ENCODE peak calls at places on chromosome 2, in six cellular contexts. V, G, D, S, B and J are unnamed samples.
A peak's percentile ranks its signal among the peaks of the same experiment; 100 is the strongest.

GRCh38 chr2:209476367-209477191 is 52.7 kb downstream of the MAP2 start:
- DNase-seq in B (no peak), V (peak; percentile 76), S (peak; percentile 4), D (no peak), G (peak; percentile 60), J (peak; percentile 98)

GRCh38 chr2:124339709-124340108 is 314.6 kb downstream of the CNTNAP5 start:
- DNase-seq in V (no peak), B (no peak), G (no peak), D (no peak), S (no peak), J (peak; percentile 8)

GRCh38 chr2:237403024-237403882 is 10.7 kb downstream of the COL6A3 start:
- DNase-seq in B (no peak), V (peak; percentile 58), D (no peak), S (no peak), G (no peak), J (no peak)

GRCh38 chr2:216535454-216535995 is 36.9 kb downstream of the RPL37A start:
- DNase-seq in V (peak; percentile 96), D (peak; percentile 89), S (no peak), G (peak; percentile 29), B (no peak), J (peak; percentile 73)

GRCh38 chr2:158232476-158232875 is 130.8 kb downstream of the UPP2 start:
- DNase-seq in B (no peak), S (no peak), V (peak; percentile 5), G (no peak), D (no peak), J (peak; percentile 7)

GRCh38 chr2:200795044-200795443 is 16.7 kb upstream of the BZW1 start:
- DNase-seq in V (peak; percentile 90), S (no peak), B (no peak), D (peak; percentile 26), G (no peak), J (peak; percentile 77)

GRCh38 chr2:55140316-55141219 is 90.3 kb upstream of the RTN4 start:
- DNase-seq in D (no peak), B (no peak), S (no peak), G (no peak), V (no peak), J (no peak)

GRCh38 chr2:70684846-70685622 is 83.0 kb downstream of the ADD2 start:
- DNase-seq in G (no peak), D (no peak), S (no peak), B (no peak), V (no peak), J (no peak)

GRCh38 chr2:149989447-149990063 is 402.0 kb upstream of the MMADHC start:
- DNase-seq in G (peak; percentile 37), D (no peak), S (no peak), V (no peak), B (no peak), J (peak; percentile 44)

GRCh38 chr2:74685408-74685807 is 31.4 kb downstream of the SEMA4F start:
- DNase-seq in D (no peak), V (no peak), B (no peak), G (no peak), S (no peak), J (no peak)

GRCh38 chr2:234905547-234906260 is 46.1 kb upstream of the SH3BP4 start:
- DNase-seq in D (no peak), G (no peak), V (peak; percentile 25), S (no peak), B (no peak), J (no peak)

GRCh38 chr2:38685116-38685735 is 19.3 kb downstream of the GALM start:
- DNase-seq in G (peak; percentile 30), D (no peak), V (peak; percentile 77), B (no peak), S (no peak), J (peak; percentile 49)

GRCh38 chr2:19352946-19353720 is 5.3 kb downstream of the OSR1 start:
- DNase-seq in S (no peak), B (no peak), G (peak; percentile 31), V (no peak), D (no peak), J (no peak)

GRCh38 chr2:9757430-9758287 is 85.6 kb upstream of the TAF1B start:
- DNase-seq in G (no peak), S (peak; percentile 68), V (peak; percentile 35), B (peak; percentile 39), D (no peak), J (no peak)

GRCh38 chr2:176188218-176188968 is at the start of gene HOXD1:
- DNase-seq in G (peak; percentile 24), V (no peak), B (peak; percentile 65), S (no peak), D (peak; percentile 50), J (no peak)

GRCh38 chr2:65491381-65491903 is 59.0 kb upstream of the SPRED2 start:
- DNase-seq in V (no peak), G (no peak), D (no peak), S (no peak), B (no peak), J (peak; percentile 31)

GRCh38 chr2:8676915-8677645 is 4.8 kb upstream of the ID2 start:
- DNase-seq in G (no peak), S (peak; percentile 50), V (no peak), B (no peak), D (no peak), J (no peak)

GRCh38 chr2:40457846-40458245 is 6.0 kb upstream of the SLC8A1 start:
- DNase-seq in V (peak; percentile 30), B (no peak), D (no peak), S (no peak), G (no peak), J (peak; percentile 13)

GRCh38 chr2:183996825-183997823 is 601.2 kb upstream of the ZNF804A start:
- DNase-seq in B (no peak), G (peak; percentile 85), V (no peak), S (peak; percentile 64), D (no peak), J (no peak)

GRCh38 chr2:37585982-37586621 is 85.3 kb downstream of the CDC42EP3 start:
- DNase-seq in B (no peak), V (peak; percentile 89), G (no peak), S (no peak), D (peak; percentile 76), J (peak; percentile 91)

GRCh38 chr2:651961-652373 is 25.2 kb downstream of the TMEM18 start:
- DNase-seq in V (no peak), S (no peak), B (no peak), G (peak; percentile 49), D (no peak), J (no peak)

GRCh38 chr2:15939854-15940660 is at the start of gene MYCN:
- DNase-seq in D (peak; percentile 60), G (no peak), B (peak; percentile 42), V (peak; percentile 24), S (peak; percentile 95), J (peak; percentile 42)
- TF ChIP-seq CTCF in D (no peak), G (no peak), B (peak; percentile 61), V (peak; percentile 50), S (peak; percentile 59), J (peak; percentile 85)

DNA sequence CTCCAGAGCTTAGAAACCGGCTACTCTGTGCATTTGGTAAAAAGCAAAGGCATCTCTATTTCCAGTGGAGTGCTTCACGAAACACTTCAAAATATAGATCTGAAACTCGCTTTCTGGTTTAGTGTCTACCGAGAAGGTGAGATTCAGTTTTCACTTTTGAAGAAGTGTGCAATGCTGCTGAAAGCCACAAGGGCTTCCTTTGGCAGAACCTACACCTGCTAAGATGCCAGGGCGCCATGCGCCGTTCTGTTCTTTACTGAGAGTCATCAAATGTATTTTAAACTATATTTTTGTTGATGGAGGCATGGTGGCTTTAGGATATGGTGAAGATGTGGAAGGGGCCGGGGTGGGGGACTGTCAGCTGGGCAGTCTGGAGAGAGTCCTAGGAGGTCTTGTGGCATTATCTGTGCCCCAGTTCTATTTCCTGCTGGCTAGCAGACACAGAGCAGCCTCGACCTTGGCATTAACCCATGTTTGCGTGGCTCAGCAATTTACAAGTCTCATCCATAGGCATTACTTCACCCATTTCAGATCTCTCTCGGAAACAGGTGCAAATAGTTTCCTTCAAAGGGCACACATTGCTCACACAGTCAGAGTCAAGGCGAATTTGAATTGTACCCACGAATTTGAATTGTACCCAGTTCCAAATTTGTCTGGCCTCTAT is 46.7 kb upstream of the KCNF1 start:
- DNase-seq in B (no peak), D (no peak), V (no peak), G (no peak), S (no peak), J (no peak)
- TF ChIP-seq CTCF in B (peak; percentile 22), D (no peak), V (no peak), G (no peak), S (no peak), J (peak; percentile 26)

GRCh38 chr2:156691014-156691413 is 254.8 kb downstream of the GPD2 start:
- DNase-seq in V (no peak), D (no peak), B (no peak), S (no peak), G (no peak), J (no peak)

GRCh38 chr2:156689945-156690344 is 253.8 kb downstream of the GPD2 start:
- DNase-seq in S (no peak), G (no peak), D (no peak), V (no peak), B (no peak), J (no peak)

GRCh38 chr2:156695020-156695419 is 258.8 kb downstream of the GPD2 start:
- DNase-seq in V (no peak), G (no peak), B (no peak), S (no peak), D (no peak), J (no peak)

GRCh38 chr2:156697906-156698305 is 261.7 kb downstream of the GPD2 start:
- DNase-seq in D (no peak), V (no peak), G (no peak), B (no peak), S (no peak), J (no peak)

DNA sequence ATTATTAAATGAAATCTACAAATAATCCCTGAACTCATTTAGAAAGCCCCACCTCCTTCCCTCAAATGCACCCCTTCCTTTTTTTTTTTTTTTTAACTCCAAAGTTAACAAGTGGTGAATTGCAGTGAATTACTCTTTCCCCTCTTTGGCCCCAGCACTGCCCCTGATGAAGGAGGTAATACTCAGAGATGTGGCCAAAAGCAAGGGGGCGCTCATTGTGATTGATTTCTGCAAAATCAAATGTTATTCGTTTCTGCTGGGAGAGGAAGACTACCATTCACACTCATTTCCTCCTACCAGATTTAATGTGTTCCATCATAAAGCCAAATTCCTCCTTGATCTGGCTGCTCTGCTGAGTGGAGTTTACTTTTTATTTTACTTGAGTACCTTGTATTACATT is 259.4 kb downstream of the GPD2 start:
- DNase-seq in S (no peak), G (no peak), B (no peak), D (no peak), V (no peak), J (no peak)
- TF ChIP-seq CTCF in S (no peak), G (no peak), B (no peak), D (no peak), V (no peak), J (no peak)

DNA sequence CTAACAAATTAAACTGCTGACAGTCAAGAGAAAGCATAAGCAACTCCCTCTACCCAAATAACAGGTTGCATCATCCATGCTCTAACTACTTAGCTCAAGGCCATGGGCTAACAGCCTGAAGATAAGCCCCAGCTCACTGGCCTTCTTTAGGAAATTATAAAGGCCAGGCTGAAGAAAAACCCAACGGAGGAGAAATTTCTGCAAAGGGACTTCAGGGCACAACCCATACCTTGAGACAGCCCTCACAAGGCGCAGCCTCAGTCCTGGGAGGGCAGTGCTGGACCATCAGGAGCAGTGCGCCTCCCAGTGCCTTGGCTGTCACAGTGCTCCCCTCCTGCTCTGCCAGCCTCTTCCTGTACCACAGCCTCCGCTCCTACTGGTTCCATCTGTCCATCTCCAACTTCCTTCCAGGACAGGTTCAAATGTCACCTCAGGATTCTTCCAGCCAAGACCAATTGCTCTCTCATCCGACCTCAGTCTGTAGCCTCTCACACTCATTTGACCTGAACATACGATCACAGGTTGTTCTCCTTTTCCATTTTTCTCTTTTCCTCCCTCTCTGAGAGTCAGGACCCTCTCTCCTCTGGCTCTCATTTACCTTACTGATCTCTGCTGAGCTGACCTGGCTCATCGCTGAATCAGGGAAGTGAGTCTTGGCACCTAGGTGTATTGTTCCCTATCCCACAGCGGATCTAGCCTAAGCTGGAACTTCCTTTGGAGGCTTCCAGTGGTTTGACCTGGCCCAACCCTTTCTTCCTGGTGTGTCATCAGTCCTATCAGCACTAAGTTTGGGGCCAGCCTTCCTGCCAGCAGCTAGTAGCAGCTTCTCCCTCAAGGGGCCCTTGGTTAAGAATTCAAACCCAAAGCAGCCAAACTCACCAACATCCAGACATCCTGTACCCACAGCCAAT is 1.9 kb downstream of the MCFD2 start:
- DNase-seq in S (no peak), B (peak; percentile 18), G (peak; percentile 62), D (no peak), V (peak; percentile 80), J (peak; percentile 84)
- TF ChIP-seq CTCF in S (no peak), B (no peak), G (no peak), D (no peak), V (no peak), J (no peak)